ENCODE peak calls at places on chromosome X, in eight cellular contexts. S is dorsolateral prefrontal cortex, M is GM12878, K is fibroblast of lung, E is OCI-LY7, W is aorta, I is tibial artery, C is upper lobe of right lung. B is an unnamed sample.

GRCh38 chrX:142576615-142577014 is 371.5 kb upstream of the MAGEC2 start:
- DNase-seq in K (no peak), W (no peak), E (no peak), C (no peak), M (no peak), S (no peak), I (no peak), B (no peak)

GRCh38 chrX:149453911-149454820 is 50.9 kb downstream of the IDS start:
- DNase-seq in M (no peak), S (no peak), I (no peak), W (no peak), C (no peak), E (no peak), K (peak; percentile 4), B (no peak)

GRCh38 chrX:83510466-83511181 is 2.5 kb downstream of the POU3F4 start:
- DNase-seq in W (peak; percentile 55), E (no peak), M (no peak), K (no peak), S (no peak), I (no peak), C (no peak), B (no peak)

GRCh38 chrX:100478714-100479113 is 68.6 kb upstream of the PCDH19 start:
- DNase-seq in E (no peak), S (no peak), K (no peak), W (no peak), I (no peak), C (no peak), M (no peak), B (no peak)

GRCh38 chrX:96684339-96685204 is at the start of gene DIAPH2:
- DNase-seq in M (peak; percentile 34), E (peak; percentile 87), I (peak; percentile 85), S (peak; percentile 57), W (peak; percentile 92), K (peak; percentile 83), C (peak; percentile 91), B (peak; percentile 59)

GRCh38 chrX:53186363-53186762 is 38.6 kb downstream of the KDM5C start:
- DNase-seq in K (no peak), E (no peak), I (no peak), S (no peak), W (no peak), C (no peak), M (no peak), B (no peak)

GRCh38 chrX:53074987-53075386 is 7.2 kb upstream of the TSPYL2 start:
- DNase-seq in W (no peak), K (no peak), C (no peak), S (no peak), M (no peak), E (no peak), I (no peak), B (no peak)

GRCh38 chrX:10399152-10399741 is 221.1 kb downstream of the MID1 start:
- DNase-seq in C (no peak), I (no peak), W (no peak), S (no peak), K (peak; percentile 41), M (no peak), E (no peak), B (no peak)

GRCh38 chrX:20547649-20548051 is 280.9 kb upstream of the RPS6KA3 start:
- DNase-seq in S (peak; percentile 31), K (peak; percentile 74), E (no peak), I (peak; percentile 79), C (no peak), M (no peak), W (peak; percentile 83), B (peak; percentile 1)

GRCh38 chrX:153319295-153319694 is 2.3 kb downstream of the PNMA6F start:
- DNase-seq in K (no peak), I (no peak), M (no peak), C (no peak), S (no peak), W (no peak), E (peak; percentile 46), B (no peak)

GRCh38 chrX:144327515-144327914 is 443.6 kb downstream of the UBE2NL start:
- DNase-seq in C (no peak), W (no peak), K (no peak), S (no peak), E (no peak), M (no peak), I (no peak), B (no peak)

GRCh38 chrX:53714580-53715335 is 28.2 kb upstream of the HUWE1 start:
- DNase-seq in K (peak; percentile 37), M (peak; percentile 89), W (no peak), S (no peak), I (no peak), E (peak; percentile 72), C (peak; percentile 68), B (peak; percentile 6)

GRCh38 chrX:70755850-70756249 is 152.7 kb downstream of the TEX11 start:
- DNase-seq in E (no peak), K (no peak), I (no peak), W (no peak), M (no peak), S (no peak), C (no peak), B (no peak)

GRCh38 chrX:70176938-70177533 is at the start of gene DGAT2L6:
- DNase-seq in M (peak; percentile 53), I (no peak), K (no peak), C (no peak), E (no peak), W (no peak), S (no peak), B (peak; percentile 47)

GRCh38 chrX:37883196-37883595 is 35.8 kb upstream of the DYNLT3 start:
- DNase-seq in W (no peak), M (no peak), C (no peak), K (no peak), E (no peak), I (no peak), S (no peak), B (peak; percentile 39)

GRCh38 chrX:136822337-136823095 is 41.8 kb upstream of the ARHGEF6 start:
- DNase-seq in K (peak; percentile 26), M (no peak), W (no peak), S (no peak), C (no peak), E (no peak), I (no peak), B (peak; percentile 1)

GRCh38 chrX:46574941-46575381 is 1.4 kb downstream of the CHST7 start:
- DNase-seq in E (peak; percentile 13), M (no peak), W (no peak), I (no peak), S (no peak), K (no peak), C (peak; percentile 68), B (no peak)

GRCh38 chrX:102958794-102959193 is 21.7 kb downstream of the RAB40AL start:
- DNase-seq in M (no peak), C (no peak), S (no peak), K (peak; percentile 1), E (no peak), W (no peak), I (no peak), B (no peak)
- H3K27ac ChIP-seq in M (no peak overlapping the region), C (no peak overlapping the region), S (no peak overlapping the region), K (no peak overlapping the region), E (no peak overlapping the region), W (no peak overlapping the region), I (no peak overlapping the region), B (no peak overlapping the region)

GRCh38 chrX:2490634-2491033 is 10.1 kb downstream of the DHRSX start:
- DNase-seq in E (no peak), S (no peak), W (no peak), I (no peak), M (no peak), K (no peak), C (peak; percentile 51), B (no peak)
- H3K27ac ChIP-seq in E (no peak overlapping the region), S (no peak overlapping the region), W (no peak overlapping the region), I (no peak overlapping the region), M (no peak overlapping the region), K (no peak overlapping the region), C (no peak overlapping the region), B (no peak overlapping the region)

GRCh38 chrX:43970528-43970927 is 2.7 kb downstream of the NDP start:
- DNase-seq in W (no peak), E (no peak), S (no peak), I (no peak), K (no peak), C (no peak), M (no peak), B (no peak)

GRCh38 chrX:43971966-43972961 is 926 bp downstream of the NDP start:
- DNase-seq in C (no peak), M (no peak), W (no peak), E (no peak), S (no peak), I (no peak), K (peak; percentile 44), B (peak; percentile 19)

GRCh38 chrX:43969504-43970501 is 3.4 kb downstream of the NDP start:
- DNase-seq in W (no peak), S (peak; percentile 61), M (no peak), E (no peak), I (no peak), K (no peak), C (no peak), B (peak; percentile 82)

GRCh38 chrX:43964936-43965335 is 8.3 kb downstream of the NDP start:
- DNase-seq in C (no peak), K (no peak), M (no peak), W (no peak), E (no peak), I (no peak), S (no peak), B (no peak)

GRCh38 chrX:43968347-43968746 is 4.8 kb downstream of the NDP start:
- DNase-seq in S (no peak), C (no peak), K (no peak), W (no peak), E (no peak), I (no peak), M (no peak), B (no peak)
- H3K27ac ChIP-seq in S (peak overlapping the region; percentile 88), C (no peak overlapping the region), K (no peak overlapping the region), W (no peak overlapping the region), E (no peak overlapping the region), I (no peak overlapping the region), M (no peak overlapping the region), B (no peak overlapping the region)

GRCh38 chrX:115606861-115607260 is 45.9 kb downstream of the PLS3 start:
- DNase-seq in C (no peak), I (no peak), W (no peak), E (no peak), S (no peak), M (no peak), K (no peak), B (no peak)

GRCh38 chrX:115609621-115610020 is 48.6 kb downstream of the PLS3 start:
- DNase-seq in E (no peak), S (no peak), M (no peak), W (no peak), K (no peak), C (no peak), I (no peak), B (no peak)
- H3K27ac ChIP-seq in E (no peak overlapping the region), S (no peak overlapping the region), M (no peak overlapping the region), W (no peak overlapping the region), K (no peak overlapping the region), C (no peak overlapping the region), I (peak overlapping the region; percentile 79), B (no peak overlapping the region)